ENCODE peak calls at places on chromosomes 13 and 19, in nine cellular contexts. M is upper lobe of left lung; D is iPS DF 6.9; Y is cardiac fibroblast; X is fibroblast of lung; V is GM12865; U is naive thymus-derived CD4-positive, alpha-beta T cell; G is astrocyte of the spinal cord; H is small intestine. W is an unnamed sample.

GRCh38 chr13:92681239-92681638 is 545.4 kb upstream of the GPC6 start:
- DNase-seq in M (no peak), D (no peak), Y (no peak), X (no peak), V (no peak), U (no peak), G (no peak), H (no peak), W (no peak)

GRCh38 chr13:23928985-23929384 is 31.7 kb upstream of the C1QTNF9B start:
- DNase-seq in M (no peak), D (no peak), Y (peak), X (peak), V (no peak), U (no peak), G (peak), H (no peak), W (peak)

GRCh38 chr19:36371886-36372285 is 7.1 kb downstream of the ZFP14 start:
- DNase-seq in M (no peak), D (no peak), Y (no peak), X (no peak), V (no peak), U (no peak), G (no peak), H (no peak), W (no peak)

GRCh38 chr19:58544591-58545285 is 874 bp downstream of the TRIM28 start:
- DNase-seq in M (peak), D (no peak), Y (peak), X (peak), V (peak), U (no peak), G (peak), H (peak), W (no peak)

GRCh38 chr13:110392510-110393233 is 85.6 kb downstream of the COL4A2 start:
- DNase-seq in M (no peak), D (no peak), Y (peak), X (peak), V (no peak), U (no peak), G (peak), H (no peak), W (no peak)

GRCh38 chr13:113560645-113561416 is 23.7 kb upstream of the TFDP1 start:
- DNase-seq in M (no peak), D (no peak), Y (no peak), X (no peak), V (no peak), U (no peak), G (no peak), H (no peak), W (no peak)

GRCh38 chr13:93690139-93690538 is 463.5 kb downstream of the GPC6 start:
- DNase-seq in M (no peak), D (peak), Y (peak), X (no peak), V (peak), U (no peak), G (peak), H (no peak), W (no peak)

GRCh38 chr13:97325738-97326137 is 103.6 kb downstream of the MBNL2 start:
- DNase-seq in M (no peak), D (no peak), Y (no peak), X (no peak), V (no peak), U (no peak), G (no peak), H (no peak), W (no peak)

GRCh38 chr19:13768510-13768909 is 4.2 kb downstream of the MRI1 start:
- DNase-seq in M (no peak), D (no peak), Y (no peak), X (no peak), V (no peak), U (no peak), G (no peak), H (no peak), W (no peak)

GRCh38 chr13:71828117-71828516 is 38.9 kb downstream of the DACH1 start:
- DNase-seq in M (no peak), D (no peak), Y (no peak), X (no peak), V (no peak), U (no peak), G (no peak), H (no peak), W (no peak)

GRCh38 chr19:29676586-29676985 is 11.3 kb downstream of the PLEKHF1 start:
- DNase-seq in M (peak), D (no peak), Y (no peak), X (no peak), V (no peak), U (no peak), G (no peak), H (no peak), W (no peak)

GRCh38 chr13:91277013-91277676 is 70.3 kb upstream of the MIR17HG start:
- DNase-seq in M (no peak), D (no peak), Y (no peak), X (no peak), V (no peak), U (no peak), G (no peak), H (no peak), W (no peak)

GRCh38 chr19:28294395-28294794 is 918.6 kb downstream of the UQCRFS1 start:
- DNase-seq in M (no peak), D (no peak), Y (peak), X (peak), V (no peak), U (no peak), G (peak), H (no peak), W (no peak)

GRCh38 chr19:17385878-17386611 is 8.0 kb downstream of the CCDC194 start:
- DNase-seq in M (peak), D (no peak), Y (peak), X (peak), V (peak), U (peak), G (peak), H (peak), W (no peak)

GRCh38 chr19:53992815-53993214 is 1.4 kb downstream of the CACNG6 start:
- DNase-seq in M (no peak), D (no peak), Y (no peak), X (no peak), V (no peak), U (no peak), G (no peak), H (no peak), W (no peak)

GRCh38 chr19:29878973-29879654 is 62.9 kb upstream of the URI1 start:
- DNase-seq in M (no peak), D (no peak), Y (peak), X (peak), V (no peak), U (no peak), G (no peak), H (no peak), W (no peak)

GRCh38 chr13:27065582-27065981 is 106.0 kb downstream of the USP12 start:
- DNase-seq in M (no peak), D (no peak), Y (no peak), X (no peak), V (no peak), U (no peak), G (no peak), H (no peak), W (no peak)

GRCh38 chr13:104522235-104523072 is 1456.2 kb upstream of the SLC10A2 start:
- DNase-seq in M (no peak), D (no peak), Y (no peak), X (no peak), V (no peak), U (no peak), G (no peak), H (no peak), W (no peak)

GRCh38 chr19:54631489-54631888 is 1.2 kb downstream of the LILRB1 start:
- DNase-seq in M (no peak), D (no peak), Y (no peak), X (no peak), V (no peak), U (no peak), G (no peak), H (no peak), W (no peak)

GRCh38 chr13:21668665-21669599 is 1.9 kb upstream of the FGF9 start:
- DNase-seq in M (no peak), D (no peak), Y (peak), X (peak), V (peak), U (no peak), G (peak), H (peak), W (no peak)

GRCh38 chr19:14089412-14089661 is 1.2 kb downstream of the SAMD1 start:
- DNase-seq in M (no peak), D (no peak), Y (peak), X (peak), V (peak), U (no peak), G (no peak), H (no peak), W (no peak)

GRCh38 chr13:45341799-45342584 is 1.0 kb upstream of the TPT1 start:
- DNase-seq in M (peak), D (no peak), Y (peak), X (peak), V (no peak), U (no peak), G (peak), H (peak), W (no peak)

GRCh38 chr13:21060063-21060826 is 1.1 kb downstream of the LATS2 start:
- DNase-seq in M (peak), D (no peak), Y (peak), X (peak), V (no peak), U (peak), G (peak), H (peak), W (no peak)

GRCh38 chr19:19501798-19502197 is 13.6 kb downstream of the TSSK6 start:
- DNase-seq in M (no peak), D (no peak), Y (no peak), X (no peak), V (no peak), U (no peak), G (no peak), H (no peak), W (no peak)

GRCh38 chr19:41714598-41714997 is 6.2 kb downstream of the CEACAM5 start:
- DNase-seq in M (no peak), D (no peak), Y (no peak), X (no peak), V (no peak), U (no peak), G (no peak), H (no peak), W (no peak)

GRCh38 chr13:24097064-24097463 is 63.5 kb upstream of the SPATA13 start:
- DNase-seq in M (no peak), D (no peak), Y (peak), X (peak), V (peak), U (peak), G (peak), H (no peak), W (peak)

GRCh38 chr13:74322562-74322961 is 188.4 kb upstream of the KLF12 start:
- DNase-seq in M (no peak), D (no peak), Y (no peak), X (no peak), V (no peak), U (no peak), G (no peak), H (no peak), W (no peak)

GRCh38 chr13:99979453-99980200 is 2.0 kb upstream of the ZIC2 start:
- DNase-seq in M (peak), D (no peak), Y (no peak), X (no peak), V (no peak), U (no peak), G (peak), H (no peak), W (no peak)

GRCh38 chr13:23750383-23751121 is 138.6 kb downstream of the MIPEP start:
- DNase-seq in M (no peak), D (no peak), Y (peak), X (peak), V (no peak), U (no peak), G (peak), H (no peak), W (no peak)

GRCh38 chr13:65553328-65553727 is 1676.8 kb downstream of the PCDH9 start:
- DNase-seq in M (no peak), D (no peak), Y (no peak), X (no peak), V (no peak), U (no peak), G (no peak), H (no peak), W (no peak)

GRCh38 chr19:13573268-13573667 is 67.0 kb upstream of the CACNA1A start:
- DNase-seq in M (no peak), D (no peak), Y (no peak), X (no peak), V (no peak), U (no peak), G (no peak), H (no peak), W (no peak)

GRCh38 chr19:8596168-8596567 is 14.3 kb downstream of the ADAMTS10 start:
- DNase-seq in M (no peak), D (no peak), Y (no peak), X (no peak), V (no peak), U (no peak), G (no peak), H (no peak), W (no peak)

GRCh38 chr19:18746393-18747167 is 44.5 kb downstream of the COMP start:
- DNase-seq in M (no peak), D (no peak), Y (no peak), X (no peak), V (no peak), U (no peak), G (no peak), H (no peak), W (no peak)

GRCh38 chr13:90105276-90105675 is 1242.2 kb upstream of the MIR17HG start:
- DNase-seq in M (no peak), D (no peak), Y (peak), X (peak), V (no peak), U (no peak), G (peak), H (no peak), W (peak)

GRCh38 chr13:100852146-100852545 is 177.6 kb upstream of the TMTC4 start:
- DNase-seq in M (no peak), D (no peak), Y (no peak), X (no peak), V (no peak), U (no peak), G (no peak), H (no peak), W (no peak)

GRCh38 chr19:36051637-36052036 is 2.4 kb downstream of the THAP8 start:
- DNase-seq in M (no peak), D (no peak), Y (no peak), X (no peak), V (no peak), U (no peak), G (no peak), H (no peak), W (no peak)

GRCh38 chr13:42211704-42212103 is 60.2 kb upstream of the AKAP11 start:
- DNase-seq in M (no peak), D (no peak), Y (peak), X (peak), V (no peak), U (no peak), G (peak), H (no peak), W (no peak)

GRCh38 chr19:48746738-48747575 is at the start of gene IZUMO1:
- DNase-seq in M (peak), D (no peak), Y (peak), X (peak), V (peak), U (peak), G (peak), H (peak), W (peak)

DNA sequence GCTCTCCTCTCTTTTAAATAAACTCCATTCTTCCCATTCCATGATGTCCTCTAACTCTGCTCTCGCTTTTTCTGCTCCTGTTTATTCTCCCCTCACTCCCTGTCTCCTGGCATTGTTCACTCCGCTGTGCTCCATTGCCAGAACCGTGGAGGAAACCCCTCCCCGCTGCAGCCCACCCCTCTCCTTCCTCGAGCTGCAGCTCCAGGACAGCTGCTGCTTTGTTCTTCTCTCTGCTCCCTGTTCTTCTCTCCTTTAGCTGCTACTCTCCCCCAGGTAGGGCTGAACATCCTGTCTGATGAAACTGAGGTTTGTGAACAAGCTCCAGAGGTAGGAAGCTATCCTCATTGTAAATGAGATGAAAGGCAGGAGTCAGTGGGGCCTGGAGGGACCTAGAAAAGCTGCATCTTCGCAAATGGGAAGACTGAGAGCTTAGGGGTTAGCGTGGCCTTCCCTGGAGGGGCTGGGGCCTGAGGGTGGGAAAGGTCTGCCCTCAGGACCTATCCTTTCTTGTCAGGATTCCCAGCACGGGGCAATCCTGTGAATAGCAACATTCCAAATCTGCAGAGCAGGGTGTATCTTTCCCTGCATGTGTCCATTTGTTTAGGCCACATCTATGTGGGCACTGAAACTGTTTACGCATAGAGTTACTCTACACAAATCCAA is 243.7 kb downstream of the DNAJC15 start:
- DNase-seq in M (no peak), D (no peak), Y (no peak), X (no peak), V (no peak), U (no peak), G (no peak), H (no peak), W (no peak)
- H3K4me3 ChIP-seq in M (no peak), D (no peak), Y (no peak), X (no peak), V (no peak), U (no peak), G (no peak), H (no peak), W (no peak)

GRCh38 chr19:4534836-4535658 is at the start of gene PLIN5:
- DNase-seq in M (peak), D (no peak), Y (peak), X (peak), V (peak), U (no peak), G (peak), H (peak), W (no peak)
- H3K4me3 ChIP-seq in M (peak), D (peak), Y (peak), X (peak), V (no peak), U (no peak), G (no peak), H (no peak), W (no peak)

GRCh38 chr19:32879741-32880140 is 10.2 kb upstream of the SLC7A9 start:
- DNase-seq in M (no peak), D (no peak), Y (no peak), X (no peak), V (no peak), U (no peak), G (no peak), H (no peak), W (no peak)

GRCh38 chr19:32877977-32878745 is 8.6 kb upstream of the SLC7A9 start:
- DNase-seq in M (no peak), D (no peak), Y (no peak), X (no peak), V (no peak), U (no peak), G (no peak), H (no peak), W (no peak)

GRCh38 chr19:32880607-32881006 is 11.0 kb upstream of the SLC7A9 start:
- DNase-seq in M (no peak), D (no peak), Y (no peak), X (no peak), V (no peak), U (no peak), G (no peak), H (peak), W (no peak)

GRCh38 chr19:32878988-32879387 is 9.4 kb upstream of the SLC7A9 start:
- DNase-seq in M (no peak), D (no peak), Y (no peak), X (no peak), V (no peak), U (no peak), G (no peak), H (no peak), W (no peak)

GRCh38 chr19:32881766-32882165 is 12.2 kb upstream of the SLC7A9 start:
- DNase-seq in M (no peak), D (no peak), Y (no peak), X (no peak), V (no peak), U (no peak), G (no peak), H (no peak), W (no peak)
- H3K4me3 ChIP-seq in M (no peak), D (no peak), Y (no peak), X (no peak), V (no peak), U (no peak), G (no peak), H (no peak), W (no peak)

DNA sequence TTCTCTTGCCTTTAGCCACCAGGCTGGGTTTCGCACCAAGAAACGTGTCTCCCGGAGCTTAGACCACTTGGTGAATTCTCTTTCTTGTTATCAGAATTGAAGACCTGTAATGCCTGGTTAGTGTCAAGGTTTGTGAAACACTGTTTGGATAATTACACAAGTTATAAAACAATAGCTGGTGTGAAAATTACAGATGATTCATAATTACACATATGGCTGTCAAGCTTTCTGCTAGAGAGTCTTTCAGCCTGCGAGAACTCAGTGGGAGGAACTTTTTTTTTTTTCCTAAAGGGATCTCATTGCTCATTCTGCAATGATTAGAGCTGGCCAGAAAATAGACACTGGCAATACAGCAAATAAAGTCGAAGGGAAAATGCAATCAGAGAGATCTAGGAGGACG is 13.4 kb upstream of the KLK4 start:
- DNase-seq in M (no peak), D (no peak), Y (no peak), X (no peak), V (no peak), U (no peak), G (no peak), H (no peak), W (no peak)
- H3K4me3 ChIP-seq in M (no peak), D (no peak), Y (no peak), X (no peak), V (no peak), U (no peak), G (no peak), H (no peak), W (no peak)

DNA sequence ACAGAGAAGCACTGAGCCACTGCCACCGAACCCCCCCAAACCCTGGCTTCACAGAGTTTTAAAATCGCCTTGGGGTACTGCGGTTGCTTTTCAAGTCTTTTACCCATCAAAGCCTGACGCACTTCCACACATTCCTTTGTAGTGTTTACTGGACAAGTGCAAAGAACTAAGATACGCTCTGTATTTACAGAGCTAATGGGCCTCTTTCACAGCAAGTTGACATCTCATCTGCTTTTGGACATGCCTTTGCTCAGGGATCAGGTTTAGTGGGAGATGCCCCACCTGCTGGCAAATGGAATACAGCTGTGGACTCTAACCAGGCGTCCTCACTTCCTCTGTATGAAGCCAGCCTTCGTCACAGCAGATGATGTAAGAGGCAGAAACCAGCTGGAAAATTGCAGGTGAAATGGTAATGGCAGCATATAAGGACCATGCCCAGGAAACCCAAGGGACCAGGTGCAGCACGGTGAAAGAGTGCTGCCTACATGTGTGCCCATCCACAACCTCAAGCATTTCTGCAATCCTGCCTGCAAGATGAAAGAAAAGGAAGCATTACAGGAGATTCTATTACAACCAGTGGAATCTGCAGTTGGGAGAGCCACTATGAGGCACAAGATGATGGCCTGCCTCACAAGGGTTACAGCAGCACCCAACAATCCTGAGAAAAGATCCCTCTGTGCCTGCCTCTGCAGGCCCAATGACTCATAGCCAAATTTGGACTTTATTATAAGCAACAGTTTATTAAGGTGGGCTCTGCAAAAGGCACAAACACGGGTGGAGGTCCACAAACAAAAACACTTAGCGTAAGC is 34.7 kb downstream of the BRD4 start:
- DNase-seq in M (peak), D (no peak), Y (peak), X (peak), V (no peak), U (no peak), G (peak), H (peak), W (no peak)
- H3K4me3 ChIP-seq in M (no peak), D (no peak), Y (no peak), X (no peak), V (no peak), U (peak), G (no peak), H (no peak), W (no peak)